ENCODE peak calls at places on chromosomes 7 and 10, in four cellular contexts. C, M, N and Z are unnamed samples.
A peak's percentile ranks its signal among the peaks of the same experiment; 100 is the strongest.

GRCh38 chr10:132606536-132607316 is 69.1 kb downstream of the INPP5A start:
- DNase-seq in M (no peak), N (peak; percentile 73), C (peak; percentile 51), Z (no peak)

GRCh38 chr7:105752671-105753275 is 123.6 kb downstream of the ATXN7L1 start:
- DNase-seq in C (no peak), N (no peak), M (no peak), Z (no peak)

GRCh38 chr7:129949292-129950133 is 3.2 kb downstream of the UBE2H start:
- DNase-seq in M (peak; percentile 40), N (no peak), C (peak; percentile 44), Z (no peak)

GRCh38 chr10:11535376-11535959 is 76.0 kb downstream of the USP6NL start:
- DNase-seq in N (no peak), M (no peak), C (no peak), Z (no peak)

GRCh38 chr7:25952277-25953057 is 199.5 kb upstream of the NFE2L3 start:
- DNase-seq in C (no peak), M (no peak), N (no peak), Z (no peak)

GRCh38 chr10:49508249-49508648 is 30.7 kb downstream of the ERCC6 start:
- DNase-seq in N (no peak), C (no peak), M (no peak), Z (no peak)

GRCh38 chr7:48285365-48285764 is 114.1 kb downstream of the ABCA13 start:
- DNase-seq in N (no peak), M (no peak), C (no peak), Z (no peak)

GRCh38 chr7:54878339-54878738 is 119.3 kb upstream of the SEC61G start:
- DNase-seq in N (no peak), M (no peak), C (no peak), Z (no peak)

GRCh38 chr7:84675633-84676034 is 481.0 kb upstream of the SEMA3A start:
- DNase-seq in C (no peak), N (peak; percentile 58), M (no peak), Z (no peak)
- TF ChIP-seq POLR2AphosphoS5 in C (no peak), N (no peak), M (no peak), Z (no peak)

DNA sequence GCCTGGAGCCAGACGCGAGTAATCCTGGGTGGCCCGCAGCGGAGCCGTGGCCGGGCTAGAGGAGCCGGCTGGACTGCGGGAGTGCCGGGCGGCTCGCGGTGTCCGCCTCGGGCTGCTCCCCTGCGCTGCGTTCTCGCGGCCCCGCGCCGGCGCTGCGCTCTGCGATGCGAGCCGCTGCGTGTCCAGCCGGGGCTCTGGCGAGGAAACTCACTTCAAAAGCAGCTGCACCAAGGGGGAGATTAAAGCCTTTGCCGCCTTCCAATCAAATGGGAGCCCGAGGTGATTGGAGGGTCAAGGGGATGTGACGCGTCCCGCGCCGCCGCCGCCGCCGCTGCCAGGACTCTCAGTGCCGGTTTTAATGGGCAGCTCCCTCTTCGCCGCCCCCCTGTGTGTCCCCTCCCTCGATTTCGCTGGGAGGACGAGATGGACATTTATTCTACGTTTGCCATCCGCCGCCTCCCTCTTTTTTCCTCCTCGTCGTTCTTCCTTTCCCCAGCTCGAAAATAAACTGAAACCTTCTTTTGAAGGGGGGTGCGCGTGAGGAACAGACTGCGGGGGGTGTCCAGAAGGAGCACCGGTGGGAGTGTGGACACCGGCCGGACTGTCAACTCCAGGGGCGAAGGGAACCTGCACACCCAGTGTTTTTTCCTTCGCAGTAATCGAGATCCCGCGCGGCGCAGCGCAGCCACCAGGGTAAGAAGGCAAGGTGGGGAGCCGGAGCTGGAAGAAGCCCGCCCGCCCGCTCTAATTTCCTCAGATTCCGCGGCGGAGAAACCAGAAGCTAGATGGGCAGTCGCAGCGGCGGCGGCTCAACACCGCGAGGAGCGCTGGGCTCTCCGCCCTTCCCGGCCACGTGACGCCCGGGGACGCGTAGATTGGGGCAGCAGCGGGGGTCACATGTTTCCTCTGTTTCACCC is at the start of gene ZNF503:
- DNase-seq in C (peak; percentile 98), M (peak; percentile 94), N (peak; percentile 97), Z (peak; percentile 48)
- TF ChIP-seq POLR2AphosphoS5 in C (peak; percentile 45), M (peak; percentile 99), N (peak; percentile 95), Z (no peak)

DNA sequence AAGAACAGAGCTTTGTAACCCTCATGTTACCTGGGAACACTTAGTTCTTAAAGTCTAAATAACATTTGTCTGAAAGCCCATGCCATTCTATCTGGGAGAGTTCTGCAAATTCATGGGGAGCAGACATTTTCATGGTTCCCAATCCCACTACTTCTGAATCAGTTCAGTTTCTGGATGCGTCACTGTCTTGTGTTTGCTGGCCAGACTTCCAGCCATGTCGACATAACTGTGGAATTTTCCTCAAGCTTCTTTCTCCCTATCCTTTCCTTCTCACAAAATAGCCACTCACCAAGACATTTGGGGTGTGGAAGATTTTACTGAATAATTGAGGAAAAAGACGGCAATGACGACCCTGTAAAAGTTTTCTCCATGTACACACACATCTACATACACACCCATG is 272.5 kb downstream of the NEBL start:
- DNase-seq in N (no peak), M (no peak), C (no peak), Z (no peak)
- TF ChIP-seq POLR2AphosphoS5 in N (no peak), M (no peak), C (no peak), Z (no peak)

GRCh38 chr7:152711444-152711944 is 35.6 kb upstream of the XRCC2 start:
- DNase-seq in C (no peak), N (no peak), M (no peak), Z (no peak)
- TF ChIP-seq POLR2AphosphoS5 in C (no peak), N (no peak), M (no peak), Z (no peak)

GRCh38 chr10:6177880-6178281 is 24.9 kb upstream of the PFKFB3 start:
- DNase-seq in N (no peak), M (no peak), C (no peak), Z (no peak)
- TF ChIP-seq POLR2AphosphoS5 in N (no peak), M (no peak), C (no peak), Z (no peak)

GRCh38 chr10:30435068-30435422 is 1.1 kb downstream of the MAP3K8 start:
- DNase-seq in M (no peak), C (no peak), N (peak; percentile 39), Z (no peak)
- TF ChIP-seq POLR2AphosphoS5 in M (no peak), C (no peak), N (no peak), Z (peak; percentile 44)

GRCh38 chr10:102762401-102763015 is 18.8 kb downstream of the WBP1L start:
- DNase-seq in M (no peak), C (no peak), N (no peak), Z (no peak)

GRCh38 chr10:102764340-102765257 is 20.9 kb downstream of the WBP1L start:
- DNase-seq in N (no peak), C (no peak), M (no peak), Z (no peak)

GRCh38 chr10:102759497-102760210 is 15.9 kb downstream of the WBP1L start:
- DNase-seq in M (no peak), N (no peak), C (no peak), Z (no peak)

GRCh38 chr10:102767428-102768160 is 23.8 kb downstream of the WBP1L start:
- DNase-seq in N (no peak), C (no peak), M (no peak), Z (no peak)

DNA sequence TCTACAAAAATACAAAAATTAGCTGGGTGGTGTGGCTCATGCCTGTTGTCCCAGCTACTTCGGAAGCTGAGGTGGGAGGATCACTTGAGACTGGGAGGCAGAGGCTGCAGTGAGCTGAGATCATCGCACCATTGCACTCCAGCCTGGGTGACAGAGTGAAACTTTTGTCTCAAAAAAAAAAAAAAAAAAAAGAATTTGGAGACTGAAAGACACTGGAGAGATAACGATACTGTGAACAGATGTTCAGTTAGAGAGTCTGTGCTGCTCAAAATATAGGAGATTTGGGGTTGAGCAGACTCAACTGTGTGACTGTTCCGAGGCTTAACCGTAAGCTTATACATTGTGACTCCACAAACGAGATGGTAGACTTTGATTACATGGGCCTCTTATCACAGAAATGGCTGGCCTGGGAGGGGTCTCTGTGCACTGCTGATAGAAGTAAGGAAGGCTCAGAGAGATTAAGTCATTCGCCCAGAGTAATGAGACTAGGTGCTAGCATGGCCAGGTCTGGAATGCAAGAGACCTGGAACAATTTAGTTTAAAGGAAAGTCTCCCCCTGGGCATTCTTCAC is 19.4 kb downstream of the WBP1L start:
- DNase-seq in N (no peak), M (no peak), C (no peak), Z (no peak)
- TF ChIP-seq POLR2AphosphoS5 in N (no peak), M (no peak), C (no peak), Z (no peak)